ENCODE peak calls at places on chromosome 3, in five cellular contexts. A, R, T, N and W are unnamed samples.
A peak's percentile ranks its signal among the peaks of the same experiment; 100 is the strongest.

GRCh38 chr3:143970773-143971366 is 753 bp upstream of the DIPK2A start:
- DNase-seq in R (peak; percentile 44), N (peak; percentile 10), T (no peak), A (peak; percentile 28), W (peak; percentile 84)

GRCh38 chr3:67559029-67559605 is 95.3 kb downstream of the SUCLG2 start:
- DNase-seq in R (no peak), A (no peak), T (no peak), N (no peak), W (no peak)

GRCh38 chr3:137514853-137515252 is 249.3 kb upstream of the SOX14 start:
- DNase-seq in N (no peak), R (peak; percentile 4), A (no peak), T (no peak), W (no peak)

GRCh38 chr3:5929027-5929426 is 741.5 kb downstream of the EDEM1 start:
- DNase-seq in A (no peak), R (no peak), N (no peak), T (no peak), W (no peak)

GRCh38 chr3:196147116-196147515 is 64.1 kb downstream of the ZDHHC19 start:
- DNase-seq in T (no peak), A (no peak), R (no peak), N (no peak), W (no peak)

GRCh38 chr3:50294492-50295403 is 2.5 kb upstream of the IFRD2 start:
- DNase-seq in R (no peak), A (no peak), N (no peak), T (no peak), W (peak; percentile 41)

GRCh38 chr3:9135930-9136525 is 113.4 kb downstream of the SRGAP3 start:
- DNase-seq in T (no peak), R (no peak), N (no peak), A (no peak), W (peak; percentile 92)

GRCh38 chr3:149395107-149396089 is 17.9 kb upstream of the TM4SF1 start:
- DNase-seq in A (no peak), T (no peak), N (no peak), R (no peak), W (no peak)

GRCh38 chr3:173789530-173789929 is 392.0 kb downstream of the NLGN1 start:
- DNase-seq in N (no peak), T (no peak), R (no peak), A (no peak), W (no peak)

GRCh38 chr3:164791263-164791662 is 287.0 kb downstream of the SI start:
- DNase-seq in N (no peak), R (no peak), T (no peak), A (no peak), W (no peak)

GRCh38 chr3:45507820-45508317 is 86.7 kb upstream of the LIMD1 start:
- DNase-seq in R (peak; percentile 80), A (no peak), N (no peak), T (no peak), W (peak; percentile 71)

GRCh38 chr3:72010044-72010443 is 225.1 kb upstream of the PROK2 start:
- DNase-seq in T (no peak), N (no peak), R (no peak), A (no peak), W (no peak)

GRCh38 chr3:156304406-156304805 is 184.0 kb downstream of the KCNAB1 start:
- DNase-seq in T (no peak), R (no peak), A (no peak), N (no peak), W (no peak)

GRCh38 chr3:12893872-12894271 is 52.5 kb upstream of the RPL32 start:
- DNase-seq in R (no peak), N (no peak), A (no peak), T (no peak), W (no peak)

GRCh38 chr3:16325850-16326249 is 60.8 kb downstream of the OXNAD1 start:
- DNase-seq in A (no peak), N (no peak), R (no peak), T (no peak), W (no peak)

GRCh38 chr3:95883801-95884200 is 930.6 kb upstream of the EPHA6 start:
- DNase-seq in N (no peak), R (no peak), T (no peak), A (no peak), W (no peak)